ENCODE peak calls at places on chromosomes 3 and 15, in four cellular contexts. T is HCT116, A is mammary epithelial cell, X is fibroblast of lung. F is an unnamed sample. For H3K4me1 and H4K20me1, the result is how much of the 10 kb centered on the place peaks cover.

GRCh38 chr15:91948001-91948608 is 94.6 kb downstream of the SLCO3A1 start:
- DNase-seq in T (no peak), A (peak), X (peak), F (peak)

GRCh38 chr15:85831415-85832113 is 36.8 kb upstream of the KLHL25 start:
- DNase-seq in T (peak), A (peak), X (peak), F (peak)

GRCh38 chr15:60005352-60006202 is 1.5 kb downstream of the FOXB1 start:
- DNase-seq in T (no peak), A (no peak), X (no peak), F (peak)

GRCh38 chr15:80643296-80643965 is 51.7 kb upstream of the ABHD17C start:
- DNase-seq in T (no peak), A (no peak), X (peak), F (no peak)

GRCh38 chr3:88112329-88112728 is 37.4 kb upstream of the C3orf38 start:
- DNase-seq in T (no peak), A (no peak), X (no peak), F (no peak)

GRCh38 chr3:107833046-107833445 is 257.8 kb downstream of the CD47 start:
- DNase-seq in T (no peak), A (no peak), X (no peak), F (no peak)

GRCh38 chr3:139534444-139534812 is 5.1 kb downstream of the RBP1 start:
- DNase-seq in T (peak), A (peak), X (peak), F (peak)

GRCh38 chr3:105369501-105370371 is 3.0 kb downstream of the ALCAM start:
- DNase-seq in T (no peak), A (peak), X (peak), F (peak)

GRCh38 chr15:101211897-101212296 is 40.0 kb downstream of the CHSY1 start:
- DNase-seq in T (no peak), A (no peak), X (no peak), F (no peak)

GRCh38 chr3:81443457-81443782 is 318.0 kb downstream of the GBE1 start:
- DNase-seq in T (no peak), A (no peak), X (no peak), F (no peak)

GRCh38 chr3:47014036-47014435 is 34.6 kb downstream of the NBEAL2 start:
- DNase-seq in T (no peak), A (no peak), X (no peak), F (no peak)

GRCh38 chr3:34969513-34969912 is 669.8 kb upstream of the ARPP21 start:
- DNase-seq in T (no peak), A (no peak), X (no peak), F (no peak)

GRCh38 chr3:5219216-5219615 is 31.7 kb downstream of the EDEM1 start:
- DNase-seq in T (no peak), A (no peak), X (no peak), F (no peak)

GRCh38 chr3:37622999-37623883 is 238.4 kb upstream of the CTDSPL start:
- DNase-seq in T (no peak), A (no peak), X (no peak), F (no peak)

GRCh38 chr3:183188895-183189462 is 26.4 kb upstream of the LAMP3 start:
- DNase-seq in T (peak), A (no peak), X (no peak), F (no peak)

GRCh38 chr15:32709295-32710033 is 8.3 kb upstream of the GREM1 start:
- DNase-seq in T (no peak), A (no peak), X (no peak), F (no peak)

GRCh38 chr15:48803877-48804276 is 7.0 kb downstream of the CEP152 start:
- DNase-seq in T (no peak), A (no peak), X (no peak), F (no peak)

GRCh38 chr3:160879859-160880258 is 123.8 kb downstream of the PPM1L start:
- DNase-seq in T (no peak), A (no peak), X (no peak), F (no peak)

GRCh38 chr3:178561239-178561638 is 25.0 kb downstream of the KCNMB2 start:
- DNase-seq in T (no peak), A (no peak), X (no peak), F (no peak)

GRCh38 chr3:180630360-180630759 is 28.4 kb downstream of the TTC14 start:
- DNase-seq in T (no peak), A (peak), X (no peak), F (no peak)

GRCh38 chr3:184559336-184559735 is 2.2 kb upstream of the EPHB3 start:
- DNase-seq in T (no peak), A (no peak), X (no peak), F (peak)

GRCh38 chr3:11521167-11521566 is 122.5 kb downstream of the VGLL4 start:
- DNase-seq in T (no peak), A (no peak), X (no peak), F (no peak)

GRCh38 chr3:145915787-145916186 is 245.2 kb downstream of the PLOD2 start:
- DNase-seq in T (peak), A (no peak), X (no peak), F (no peak)

GRCh38 chr3:42500909-42501308 is 1.5 kb upstream of the VIPR1 start:
- DNase-seq in T (no peak), A (no peak), X (no peak), F (no peak)

GRCh38 chr3:42498791-42499477 is 3.5 kb upstream of the VIPR1 start:
- DNase-seq in T (no peak), A (no peak), X (no peak), F (no peak)

GRCh38 chr3:42500091-42500490 is 2.4 kb upstream of the VIPR1 start:
- DNase-seq in T (no peak), A (no peak), X (no peak), F (no peak)

GRCh38 chr3:42498034-42498433 is 4.4 kb upstream of the VIPR1 start:
- DNase-seq in T (no peak), A (no peak), X (no peak), F (no peak)

DNA sequence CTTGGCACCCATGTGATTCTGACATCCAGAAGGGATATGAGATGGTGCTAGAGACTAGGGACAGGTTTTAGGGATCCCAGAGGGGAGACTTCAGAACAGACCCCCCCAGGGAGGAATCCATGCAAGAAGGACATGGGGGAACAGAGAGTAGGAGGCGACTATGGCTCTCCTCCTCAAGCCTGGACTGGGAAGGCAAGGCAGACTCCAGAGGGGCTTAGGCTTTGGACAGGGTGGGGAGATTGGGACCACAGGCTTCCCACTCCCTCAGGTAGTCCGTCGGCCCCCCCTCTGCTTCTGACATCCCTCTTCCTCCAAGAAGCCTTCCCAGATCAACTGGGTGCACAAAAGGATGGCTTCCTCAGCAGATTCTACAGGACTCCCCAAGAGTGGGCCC is 3.0 kb upstream of the VIPR1 start:
- DNase-seq in T (no peak), A (no peak), X (no peak), F (no peak)
- H3K4me1 ChIP-seq in T (under half), A (under half), X (under half), F (under half)

GRCh38 chr15:96416218-96416933 is 85.9 kb downstream of the NR2F2 start:
- DNase-seq in T (no peak), A (no peak), X (no peak), F (no peak)
- TF ChIP-seq EZH2 in T (no peak), A (peak), X (no peak), F (no peak)

DNA sequence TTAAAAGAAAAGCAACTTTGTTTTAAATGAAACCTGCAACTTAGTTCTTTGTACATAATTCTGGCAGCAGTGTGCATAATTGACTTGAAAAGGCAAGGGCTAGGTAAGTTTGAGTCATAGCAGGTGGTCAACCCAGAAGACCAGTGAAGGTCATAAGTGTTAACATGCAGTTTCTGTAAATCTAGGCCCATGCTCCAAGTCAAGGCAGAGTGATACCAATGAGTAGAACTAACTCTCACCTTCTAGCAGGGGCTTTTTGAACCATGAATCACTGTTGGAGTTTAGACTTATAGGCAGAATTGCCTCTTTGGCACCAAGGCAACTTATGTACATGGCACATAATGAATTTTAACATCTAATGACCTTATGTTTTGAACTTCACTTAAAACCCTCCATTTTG is 29.5 kb upstream of the IL20RB start:
- DNase-seq in T (no peak), A (no peak), X (no peak), F (no peak)
- H4K20me1 ChIP-seq in T (under half), A (under half), X (under half), F (under half)

GRCh38 chr15:66767370-66767769 is 65.3 kb downstream of the SMAD6 start:
- DNase-seq in T (no peak), A (no peak), X (no peak), F (no peak)
- H3K4me1 ChIP-seq in T (half or more), A (under half), X (under half), F (half or more)

DNA sequence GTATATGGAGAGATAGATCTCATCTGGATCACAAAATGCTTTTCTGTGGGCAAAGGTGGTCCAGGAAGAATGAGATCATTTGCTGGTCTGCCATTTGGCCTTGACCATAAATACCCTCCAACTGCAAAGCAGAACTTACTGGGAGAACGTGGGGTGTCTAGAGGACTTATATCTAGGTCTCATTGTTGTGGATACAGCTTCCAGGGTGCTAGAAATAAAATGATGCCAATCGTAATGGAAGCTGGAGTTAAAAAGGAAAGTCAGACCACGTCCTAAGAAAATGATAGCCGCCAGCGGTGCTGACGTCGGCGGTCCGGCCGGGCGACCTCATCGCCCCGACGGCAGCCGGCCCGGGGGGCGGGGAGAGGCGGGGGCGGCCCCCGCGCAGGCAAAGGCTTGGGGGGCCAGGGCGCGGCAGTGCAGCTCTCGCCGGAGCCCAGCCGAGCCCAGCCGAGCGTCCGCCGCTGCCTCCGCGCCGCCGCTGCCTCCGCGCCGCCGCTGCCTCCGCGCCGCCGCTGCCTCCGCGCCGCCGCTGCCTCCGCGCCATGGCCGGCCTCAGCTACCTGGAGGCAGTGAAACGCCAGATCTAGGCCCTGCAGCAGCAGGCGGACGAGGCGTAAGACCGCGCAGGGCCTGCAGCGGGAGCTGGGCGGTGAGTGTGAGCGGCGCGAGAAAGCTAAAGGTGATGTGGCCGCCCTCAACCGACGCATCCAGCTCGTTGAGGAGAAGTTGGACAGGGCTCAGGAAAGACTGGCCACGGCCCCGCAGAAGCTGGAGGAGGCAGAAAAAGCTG is 89.5 kb downstream of the EOMES start:
- DNase-seq in T (no peak), A (peak), X (peak), F (peak)
- TF ChIP-seq EZH2 in T (no peak), A (no peak), X (no peak), F (no peak)

GRCh38 chr3:10248984-10249748 is 907 bp downstream of the TATDN2 start:
- DNase-seq in T (no peak), A (peak), X (peak), F (no peak)

GRCh38 chr3:10248184-10248983 is at the start of gene TATDN2:
- DNase-seq in T (peak), A (peak), X (peak), F (peak)

GRCh38 chr3:10247679-10248183 is 528 bp upstream of the TATDN2 start:
- DNase-seq in T (no peak), A (no peak), X (no peak), F (no peak)

GRCh38 chr3:10251006-10251405 is 2.7 kb downstream of the TATDN2 start:
- DNase-seq in T (no peak), A (no peak), X (no peak), F (no peak)

DNA sequence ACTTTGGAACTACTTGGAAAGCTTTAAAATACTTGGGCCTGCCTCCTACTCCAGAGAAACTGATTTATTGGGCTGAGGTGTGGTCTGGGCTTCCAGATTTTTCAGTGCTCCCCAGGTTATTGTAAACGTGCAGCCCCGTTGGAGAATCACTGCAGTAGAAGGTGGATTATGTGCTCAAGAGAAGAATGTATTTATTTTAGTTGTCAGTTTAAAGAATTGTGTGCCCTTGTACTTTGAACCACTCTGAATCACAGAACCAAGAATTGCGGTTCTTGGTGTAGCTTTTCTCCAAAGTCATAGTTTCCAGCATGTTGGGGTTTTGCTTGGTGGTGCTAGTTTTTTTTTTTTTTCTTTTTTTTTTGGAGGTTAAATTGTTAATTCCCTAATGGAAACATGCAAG is 1.6 kb downstream of the TATDN2 start:
- DNase-seq in T (no peak), A (no peak), X (peak), F (no peak)
- H4K20me1 ChIP-seq in T (under half), A (under half), X (under half), F (under half)

GRCh38 chr15:40336129-40337122 is 4.3 kb downstream of the CCDC9B start:
- DNase-seq in T (no peak), A (no peak), X (no peak), F (no peak)
- H3K4me1 ChIP-seq in T (under half), A (half or more), X (under half), F (under half)

GRCh38 chr3:123025642-123026521 is 1.7 kb downstream of the SEMA5B start:
- DNase-seq in T (no peak), A (no peak), X (no peak), F (no peak)
- TF ChIP-seq EZH2 in T (no peak), A (no peak), X (peak), F (no peak)

F was measured in PC-9.